ENCODE peak calls at places on chromosome X, in nine cellular contexts. T is dorsolateral prefrontal cortex; W is SJSA1; Q is ELF-1; X is CD4-positive, alpha-beta T cell; D is MG63; U is Calu3; I is stimulated activated CD4-positive, alpha-beta T cell treated with anti-CD3 and anti-CD28 coated beads, Interleukin-15, amount 100 ng/mL, for 24 hours; B is fibroblast of gingiva. H is an unnamed sample.

GRCh38 chrX:74579597-74580209 is 34.7 kb downstream of the RLIM start:
- DNase-seq in T (no peak), W (no peak), Q (no peak), X (no peak), D (no peak), U (no peak), I (no peak), B (peak; percentile 61), H (no peak)

GRCh38 chrX:108261541-108262218 is 170.1 kb downstream of the ATG4A start:
- DNase-seq in T (no peak), W (no peak), Q (no peak), X (no peak), D (peak; percentile 17), U (no peak), I (no peak), B (peak; percentile 89), H (peak; percentile 66)

GRCh38 chrX:120549483-120550452 is 11.0 kb downstream of the CUL4B start:
- DNase-seq in T (no peak), W (peak; percentile 62), Q (peak; percentile 45), X (no peak), D (peak; percentile 71), U (peak; percentile 29), I (peak; percentile 39), B (peak; percentile 79), H (peak; percentile 82)

GRCh38 chrX:30806187-30806728 is 82.8 kb downstream of the TAB3 start:
- DNase-seq in T (no peak), W (no peak), Q (no peak), X (no peak), D (no peak), U (no peak), I (no peak), B (no peak), H (no peak)

GRCh38 chrX:153770606-153771175 is 6.6 kb downstream of the PLXNB3 start:
- DNase-seq in T (no peak), W (no peak), Q (no peak), X (no peak), D (no peak), U (no peak), I (no peak), B (no peak), H (no peak)

GRCh38 chrX:10079155-10079711 is 77.5 kb upstream of the CLCN4 start:
- DNase-seq in T (no peak), W (no peak), Q (no peak), X (no peak), D (no peak), U (no peak), I (no peak), B (peak; percentile 2), H (no peak)

GRCh38 chrX:21926527-21927278 is 13.8 kb upstream of the SMS start:
- DNase-seq in T (no peak), W (peak; percentile 61), Q (no peak), X (no peak), D (peak; percentile 35), U (peak; percentile 22), I (no peak), B (peak; percentile 85), H (peak; percentile 89)

GRCh38 chrX:131988236-131988635 is 34.9 kb upstream of the STK26 start:
- DNase-seq in T (no peak), W (no peak), Q (no peak), X (no peak), D (no peak), U (no peak), I (no peak), B (no peak), H (no peak)

GRCh38 chrX:130994671-130995070 is 63.5 kb upstream of the ARHGAP36 start:
- DNase-seq in T (no peak), W (no peak), Q (peak; percentile 14), X (no peak), D (no peak), U (peak; percentile 32), I (peak; percentile 35), B (no peak), H (peak; percentile 16)

GRCh38 chrX:71492086-71493065 is 40.5 kb upstream of the OGT start:
- DNase-seq in T (peak; percentile 28), W (peak; percentile 50), Q (peak; percentile 80), X (peak; percentile 24), D (peak; percentile 39), U (peak; percentile 40), I (peak; percentile 66), B (peak; percentile 27), H (peak; percentile 13)

GRCh38 chrX:17395154-17395553 is 20.2 kb downstream of the NHS start:
- DNase-seq in T (no peak), W (no peak), Q (no peak), X (no peak), D (no peak), U (no peak), I (no peak), B (peak; percentile 58), H (no peak)

GRCh38 chrX:110412971-110413726 is 54.5 kb downstream of the RTL9 start:
- DNase-seq in T (peak; percentile 47), W (peak; percentile 53), Q (peak; percentile 94), X (peak; percentile 48), D (peak; percentile 56), U (peak; percentile 73), I (peak; percentile 74), B (peak; percentile 37), H (peak; percentile 70)

GRCh38 chrX:85630901-85631300 is 251.4 kb upstream of the POF1B start:
- DNase-seq in T (no peak), W (no peak), Q (no peak), X (no peak), D (no peak), U (no peak), I (no peak), B (no peak), H (no peak)

GRCh38 chrX:103051260-103051789 is 12.6 kb downstream of the BEX1 start:
- DNase-seq in T (no peak), W (no peak), Q (peak; percentile 4), X (no peak), D (no peak), U (no peak), I (no peak), B (no peak), H (no peak)

GRCh38 chrX:12988797-12989196 is 13.9 kb downstream of the TMSB4X start:
- DNase-seq in T (no peak), W (no peak), Q (no peak), X (no peak), D (no peak), U (peak; percentile 66), I (no peak), B (peak; percentile 12), H (no peak)

GRCh38 chrX:103584606-103585005 is 709 bp upstream of the TCEAL4 start:
- DNase-seq in T (no peak), W (no peak), Q (no peak), X (no peak), D (no peak), U (no peak), I (no peak), B (no peak), H (no peak)

GRCh38 chrX:94058728-94059382 is 384.8 kb downstream of the FAM133A start:
- DNase-seq in T (no peak), W (no peak), Q (peak; percentile 25), X (no peak), D (peak; percentile 1), U (peak; percentile 1), I (no peak), B (no peak), H (peak; percentile 77)

GRCh38 chrX:155662297-155662696 is 49.5 kb upstream of the TMLHE start:
- DNase-seq in T (no peak), W (no peak), Q (peak; percentile 13), X (no peak), D (no peak), U (peak; percentile 19), I (no peak), B (no peak), H (peak; percentile 3)

GRCh38 chrX:31266172-31267076 is 194.6 kb upstream of the FTHL17 start:
- DNase-seq in T (peak; percentile 47), W (peak; percentile 44), Q (peak; percentile 64), X (no peak), D (peak; percentile 40), U (peak; percentile 71), I (peak; percentile 7), B (no peak), H (peak; percentile 11)

GRCh38 chrX:320126-320783 is 1.7 kb upstream of the GTPBP6 start:
- DNase-seq in T (peak; percentile 30), W (peak; percentile 39), Q (no peak), X (no peak), D (no peak), U (no peak), I (no peak), B (no peak), H (no peak)

GRCh38 chrX:149568701-149569296 is 18.5 kb downstream of the MAGEA9B start:
- DNase-seq in T (no peak), W (no peak), Q (no peak), X (no peak), D (no peak), U (no peak), I (no peak), B (no peak), H (no peak)

GRCh38 chrX:17656035-17656418 is 81.3 kb upstream of the SCML1 start:
- DNase-seq in T (no peak), W (no peak), Q (no peak), X (no peak), D (peak; percentile 2), U (no peak), I (peak; percentile 12), B (no peak), H (no peak)

GRCh38 chrX:23742174-23742692 is 843 bp downstream of the ACOT9 start:
- DNase-seq in T (no peak), W (peak; percentile 56), Q (peak; percentile 81), X (no peak), D (peak; percentile 84), U (peak; percentile 13), I (peak; percentile 7), B (peak; percentile 82), H (peak; percentile 33)

GRCh38 chrX:102067966-102068723 is 57.3 kb upstream of the TCEAL2 start:
- DNase-seq in T (no peak), W (no peak), Q (peak; percentile 8), X (no peak), D (no peak), U (peak; percentile 11), I (peak; percentile 14), B (peak; percentile 0), H (peak; percentile 41)

H was measured in NCI-H460.